ENCODE peak calls at places on chromosomes 11 and 22, in ten cellular contexts. One of them, this sample, is unnamed.
A peak's percentile ranks its signal among the peaks of the same experiment; 100 is the strongest.

GRCh38 chr11:132126973-132127900 is 756.8 kb downstream of the NTM start:
- DNase-seq in activated gamma-delta T cell treated with Interleukin-2 at 50 U/mL for 16 hours: no peak
- DNase-seq in activated effector memory CD4-positive, alpha-beta T cell treated with anti-CD3 and anti-CD28 coated beads, Interleukin-2, amount 50 U/mL, for 16 hours: no peak
- DNase-seq in WERI-Rb-1: peak; percentile 22
- DNase-seq in RWPE1: peak; percentile 49
- DNase-seq in breast epithelium: peak; percentile 37
- DNase-seq in T-helper 1 cell: no peak
- DNase-seq in stimulated activated CD8-positive, alpha-beta memory T cell treated with anti-CD3 and anti-CD28 coated beads, Interleukin-7, amount 100 ng/mL, for 1 hour: no peak
- DNase-seq in epithelial cell of esophagus: peak; percentile 57
- DNase-seq in esophagus muscularis mucosa: no peak
- DNase-seq in this sample: peak; percentile 29

GRCh38 chr11:3104051-3104714 is 47.0 kb upstream of the CARS1 start:
- DNase-seq in WERI-Rb-1: no peak
- DNase-seq in epithelial cell of esophagus: no peak
- DNase-seq in T-helper 1 cell: no peak
- DNase-seq in activated gamma-delta T cell treated with Interleukin-2 at 50 U/mL for 16 hours: no peak
- DNase-seq in esophagus muscularis mucosa: no peak
- DNase-seq in activated effector memory CD4-positive, alpha-beta T cell treated with anti-CD3 and anti-CD28 coated beads, Interleukin-2, amount 50 U/mL, for 16 hours: peak; percentile 52
- DNase-seq in breast epithelium: no peak
- DNase-seq in stimulated activated CD8-positive, alpha-beta memory T cell treated with anti-CD3 and anti-CD28 coated beads, Interleukin-7, amount 100 ng/mL, for 1 hour: no peak
- DNase-seq in RWPE1: no peak
- DNase-seq in this sample: no peak

GRCh38 chr11:10076458-10077141 is 217.4 kb downstream of the SBF2 start:
- DNase-seq in activated effector memory CD4-positive, alpha-beta T cell treated with anti-CD3 and anti-CD28 coated beads, Interleukin-2, amount 50 U/mL, for 16 hours: peak; percentile 73
- DNase-seq in breast epithelium: no peak
- DNase-seq in esophagus muscularis mucosa: no peak
- DNase-seq in epithelial cell of esophagus: peak; percentile 41
- DNase-seq in RWPE1: peak; percentile 5
- DNase-seq in T-helper 1 cell: peak; percentile 30
- DNase-seq in stimulated activated CD8-positive, alpha-beta memory T cell treated with anti-CD3 and anti-CD28 coated beads, Interleukin-7, amount 100 ng/mL, for 1 hour: no peak
- DNase-seq in WERI-Rb-1: peak; percentile 53
- DNase-seq in activated gamma-delta T cell treated with Interleukin-2 at 50 U/mL for 16 hours: no peak
- DNase-seq in this sample: peak; percentile 74

GRCh38 chr11:130145975-130146776 is 13.4 kb upstream of the ST14 start:
- DNase-seq in WERI-Rb-1: no peak
- DNase-seq in breast epithelium: peak; percentile 80
- DNase-seq in T-helper 1 cell: no peak
- DNase-seq in esophagus muscularis mucosa: no peak
- DNase-seq in activated effector memory CD4-positive, alpha-beta T cell treated with anti-CD3 and anti-CD28 coated beads, Interleukin-2, amount 50 U/mL, for 16 hours: no peak
- DNase-seq in stimulated activated CD8-positive, alpha-beta memory T cell treated with anti-CD3 and anti-CD28 coated beads, Interleukin-7, amount 100 ng/mL, for 1 hour: no peak
- DNase-seq in RWPE1: peak; percentile 93
- DNase-seq in epithelial cell of esophagus: peak; percentile 97
- DNase-seq in activated gamma-delta T cell treated with Interleukin-2 at 50 U/mL for 16 hours: no peak
- DNase-seq in this sample: peak; percentile 84

GRCh38 chr11:112790286-112790685 is 170.9 kb upstream of the NCAM1 start:
- DNase-seq in stimulated activated CD8-positive, alpha-beta memory T cell treated with anti-CD3 and anti-CD28 coated beads, Interleukin-7, amount 100 ng/mL, for 1 hour: no peak
- DNase-seq in RWPE1: no peak
- DNase-seq in WERI-Rb-1: no peak
- DNase-seq in T-helper 1 cell: no peak
- DNase-seq in activated effector memory CD4-positive, alpha-beta T cell treated with anti-CD3 and anti-CD28 coated beads, Interleukin-2, amount 50 U/mL, for 16 hours: no peak
- DNase-seq in epithelial cell of esophagus: no peak
- DNase-seq in esophagus muscularis mucosa: no peak
- DNase-seq in activated gamma-delta T cell treated with Interleukin-2 at 50 U/mL for 16 hours: no peak
- DNase-seq in breast epithelium: no peak
- DNase-seq in this sample: no peak

GRCh38 chr22:23384451-23384850 is 195.6 kb downstream of the IGLL1 start:
- DNase-seq in activated gamma-delta T cell treated with Interleukin-2 at 50 U/mL for 16 hours: no peak
- DNase-seq in T-helper 1 cell: no peak
- DNase-seq in breast epithelium: no peak
- DNase-seq in WERI-Rb-1: no peak
- DNase-seq in stimulated activated CD8-positive, alpha-beta memory T cell treated with anti-CD3 and anti-CD28 coated beads, Interleukin-7, amount 100 ng/mL, for 1 hour: no peak
- DNase-seq in esophagus muscularis mucosa: no peak
- DNase-seq in RWPE1: no peak
- DNase-seq in activated effector memory CD4-positive, alpha-beta T cell treated with anti-CD3 and anti-CD28 coated beads, Interleukin-2, amount 50 U/mL, for 16 hours: no peak
- DNase-seq in epithelial cell of esophagus: no peak
- DNase-seq in this sample: no peak

GRCh38 chr11:15645201-15645600 is 530.5 kb downstream of the INSC start:
- DNase-seq in activated gamma-delta T cell treated with Interleukin-2 at 50 U/mL for 16 hours: no peak
- DNase-seq in activated effector memory CD4-positive, alpha-beta T cell treated with anti-CD3 and anti-CD28 coated beads, Interleukin-2, amount 50 U/mL, for 16 hours: no peak
- DNase-seq in T-helper 1 cell: no peak
- DNase-seq in esophagus muscularis mucosa: no peak
- DNase-seq in WERI-Rb-1: no peak
- DNase-seq in breast epithelium: no peak
- DNase-seq in epithelial cell of esophagus: peak; percentile 10
- DNase-seq in stimulated activated CD8-positive, alpha-beta memory T cell treated with anti-CD3 and anti-CD28 coated beads, Interleukin-7, amount 100 ng/mL, for 1 hour: no peak
- DNase-seq in RWPE1: no peak
- DNase-seq in this sample: no peak

GRCh38 chr11:39745401-39745800 is 1714.1 kb downstream of the LRRC4C start:
- DNase-seq in esophagus muscularis mucosa: no peak
- DNase-seq in RWPE1: no peak
- DNase-seq in T-helper 1 cell: no peak
- DNase-seq in activated effector memory CD4-positive, alpha-beta T cell treated with anti-CD3 and anti-CD28 coated beads, Interleukin-2, amount 50 U/mL, for 16 hours: no peak
- DNase-seq in breast epithelium: no peak
- DNase-seq in epithelial cell of esophagus: no peak
- DNase-seq in WERI-Rb-1: no peak
- DNase-seq in stimulated activated CD8-positive, alpha-beta memory T cell treated with anti-CD3 and anti-CD28 coated beads, Interleukin-7, amount 100 ng/mL, for 1 hour: no peak
- DNase-seq in activated gamma-delta T cell treated with Interleukin-2 at 50 U/mL for 16 hours: no peak
- DNase-seq in this sample: no peak

GRCh38 chr22:30575011-30575671 is 676 bp upstream of the GAL3ST1 start:
- DNase-seq in RWPE1: no peak
- DNase-seq in activated gamma-delta T cell treated with Interleukin-2 at 50 U/mL for 16 hours: no peak
- DNase-seq in esophagus muscularis mucosa: no peak
- DNase-seq in WERI-Rb-1: peak; percentile 33
- DNase-seq in breast epithelium: peak; percentile 45
- DNase-seq in stimulated activated CD8-positive, alpha-beta memory T cell treated with anti-CD3 and anti-CD28 coated beads, Interleukin-7, amount 100 ng/mL, for 1 hour: no peak
- DNase-seq in activated effector memory CD4-positive, alpha-beta T cell treated with anti-CD3 and anti-CD28 coated beads, Interleukin-2, amount 50 U/mL, for 16 hours: no peak
- DNase-seq in epithelial cell of esophagus: no peak
- DNase-seq in T-helper 1 cell: no peak
- DNase-seq in this sample: peak; percentile 52

GRCh38 chr11:134418119-134418840 is 6.2 kb upstream of the B3GAT1 start:
- DNase-seq in breast epithelium: no peak
- DNase-seq in RWPE1: no peak
- DNase-seq in esophagus muscularis mucosa: no peak
- DNase-seq in epithelial cell of esophagus: peak; percentile 53
- DNase-seq in activated effector memory CD4-positive, alpha-beta T cell treated with anti-CD3 and anti-CD28 coated beads, Interleukin-2, amount 50 U/mL, for 16 hours: no peak
- DNase-seq in activated gamma-delta T cell treated with Interleukin-2 at 50 U/mL for 16 hours: no peak
- DNase-seq in WERI-Rb-1: no peak
- DNase-seq in T-helper 1 cell: no peak
- DNase-seq in stimulated activated CD8-positive, alpha-beta memory T cell treated with anti-CD3 and anti-CD28 coated beads, Interleukin-7, amount 100 ng/mL, for 1 hour: no peak
- DNase-seq in this sample: peak; percentile 27

GRCh38 chr11:8803973-8804372 is 107.0 kb upstream of the AKIP1 start:
- DNase-seq in stimulated activated CD8-positive, alpha-beta memory T cell treated with anti-CD3 and anti-CD28 coated beads, Interleukin-7, amount 100 ng/mL, for 1 hour: no peak
- DNase-seq in T-helper 1 cell: no peak
- DNase-seq in breast epithelium: no peak
- DNase-seq in WERI-Rb-1: no peak
- DNase-seq in epithelial cell of esophagus: no peak
- DNase-seq in esophagus muscularis mucosa: no peak
- DNase-seq in activated effector memory CD4-positive, alpha-beta T cell treated with anti-CD3 and anti-CD28 coated beads, Interleukin-2, amount 50 U/mL, for 16 hours: no peak
- DNase-seq in activated gamma-delta T cell treated with Interleukin-2 at 50 U/mL for 16 hours: no peak
- DNase-seq in RWPE1: no peak
- DNase-seq in this sample: no peak

GRCh38 chr11:94186342-94187203 is 57.9 kb downstream of the PANX1 start:
- DNase-seq in stimulated activated CD8-positive, alpha-beta memory T cell treated with anti-CD3 and anti-CD28 coated beads, Interleukin-7, amount 100 ng/mL, for 1 hour: no peak
- DNase-seq in activated effector memory CD4-positive, alpha-beta T cell treated with anti-CD3 and anti-CD28 coated beads, Interleukin-2, amount 50 U/mL, for 16 hours: no peak
- DNase-seq in esophagus muscularis mucosa: peak; percentile 62
- DNase-seq in activated gamma-delta T cell treated with Interleukin-2 at 50 U/mL for 16 hours: no peak
- DNase-seq in breast epithelium: no peak
- DNase-seq in RWPE1: no peak
- DNase-seq in epithelial cell of esophagus: no peak
- DNase-seq in T-helper 1 cell: no peak
- DNase-seq in WERI-Rb-1: no peak
- DNase-seq in this sample: no peak

GRCh38 chr22:37659897-37660708 is 1.6 kb downstream of the PDXP start:
- DNase-seq in esophagus muscularis mucosa: no peak
- DNase-seq in stimulated activated CD8-positive, alpha-beta memory T cell treated with anti-CD3 and anti-CD28 coated beads, Interleukin-7, amount 100 ng/mL, for 1 hour: no peak
- DNase-seq in activated effector memory CD4-positive, alpha-beta T cell treated with anti-CD3 and anti-CD28 coated beads, Interleukin-2, amount 50 U/mL, for 16 hours: no peak
- DNase-seq in RWPE1: no peak
- DNase-seq in activated gamma-delta T cell treated with Interleukin-2 at 50 U/mL for 16 hours: no peak
- DNase-seq in T-helper 1 cell: no peak
- DNase-seq in breast epithelium: no peak
- DNase-seq in epithelial cell of esophagus: no peak
- DNase-seq in WERI-Rb-1: no peak
- DNase-seq in this sample: no peak

GRCh38 chr11:64094463-64095223 is 58.9 kb downstream of the FLRT1 start:
- DNase-seq in activated gamma-delta T cell treated with Interleukin-2 at 50 U/mL for 16 hours: no peak
- DNase-seq in esophagus muscularis mucosa: no peak
- DNase-seq in WERI-Rb-1: no peak
- DNase-seq in T-helper 1 cell: no peak
- DNase-seq in activated effector memory CD4-positive, alpha-beta T cell treated with anti-CD3 and anti-CD28 coated beads, Interleukin-2, amount 50 U/mL, for 16 hours: no peak
- DNase-seq in breast epithelium: no peak
- DNase-seq in epithelial cell of esophagus: peak; percentile 88
- DNase-seq in stimulated activated CD8-positive, alpha-beta memory T cell treated with anti-CD3 and anti-CD28 coated beads, Interleukin-7, amount 100 ng/mL, for 1 hour: no peak
- DNase-seq in RWPE1: peak; percentile 96
- DNase-seq in this sample: peak; percentile 61

GRCh38 chr22:49322861-49323622 is 504.6 kb downstream of the BRD1 start:
- DNase-seq in activated gamma-delta T cell treated with Interleukin-2 at 50 U/mL for 16 hours: no peak
- DNase-seq in stimulated activated CD8-positive, alpha-beta memory T cell treated with anti-CD3 and anti-CD28 coated beads, Interleukin-7, amount 100 ng/mL, for 1 hour: no peak
- DNase-seq in RWPE1: no peak
- DNase-seq in epithelial cell of esophagus: no peak
- DNase-seq in esophagus muscularis mucosa: peak; percentile 80
- DNase-seq in breast epithelium: peak; percentile 2
- DNase-seq in activated effector memory CD4-positive, alpha-beta T cell treated with anti-CD3 and anti-CD28 coated beads, Interleukin-2, amount 50 U/mL, for 16 hours: peak; percentile 25
- DNase-seq in T-helper 1 cell: no peak
- DNase-seq in WERI-Rb-1: no peak
- DNase-seq in this sample: no peak

GRCh38 chr22:47395481-47395880 is 633.0 kb downstream of the TBC1D22A start:
- DNase-seq in T-helper 1 cell: no peak
- DNase-seq in stimulated activated CD8-positive, alpha-beta memory T cell treated with anti-CD3 and anti-CD28 coated beads, Interleukin-7, amount 100 ng/mL, for 1 hour: no peak
- DNase-seq in activated gamma-delta T cell treated with Interleukin-2 at 50 U/mL for 16 hours: no peak
- DNase-seq in breast epithelium: no peak
- DNase-seq in esophagus muscularis mucosa: no peak
- DNase-seq in WERI-Rb-1: no peak
- DNase-seq in epithelial cell of esophagus: no peak
- DNase-seq in RWPE1: no peak
- DNase-seq in activated effector memory CD4-positive, alpha-beta T cell treated with anti-CD3 and anti-CD28 coated beads, Interleukin-2, amount 50 U/mL, for 16 hours: peak; percentile 50
- DNase-seq in this sample: no peak

GRCh38 chr22:28023036-28023435 is 104.0 kb upstream of the PITPNB start:
- DNase-seq in T-helper 1 cell: no peak
- DNase-seq in epithelial cell of esophagus: no peak
- DNase-seq in activated gamma-delta T cell treated with Interleukin-2 at 50 U/mL for 16 hours: no peak
- DNase-seq in RWPE1: no peak
- DNase-seq in WERI-Rb-1: peak; percentile 2
- DNase-seq in stimulated activated CD8-positive, alpha-beta memory T cell treated with anti-CD3 and anti-CD28 coated beads, Interleukin-7, amount 100 ng/mL, for 1 hour: no peak
- DNase-seq in esophagus muscularis mucosa: no peak
- DNase-seq in activated effector memory CD4-positive, alpha-beta T cell treated with anti-CD3 and anti-CD28 coated beads, Interleukin-2, amount 50 U/mL, for 16 hours: peak; percentile 34
- DNase-seq in breast epithelium: no peak
- DNase-seq in this sample: no peak

GRCh38 chr22:23622634-23623033 is 9.5 kb downstream of the DRICH1 start:
- DNase-seq in stimulated activated CD8-positive, alpha-beta memory T cell treated with anti-CD3 and anti-CD28 coated beads, Interleukin-7, amount 100 ng/mL, for 1 hour: no peak
- DNase-seq in breast epithelium: no peak
- DNase-seq in T-helper 1 cell: no peak
- DNase-seq in activated effector memory CD4-positive, alpha-beta T cell treated with anti-CD3 and anti-CD28 coated beads, Interleukin-2, amount 50 U/mL, for 16 hours: no peak
- DNase-seq in WERI-Rb-1: no peak
- DNase-seq in epithelial cell of esophagus: peak; percentile 5
- DNase-seq in activated gamma-delta T cell treated with Interleukin-2 at 50 U/mL for 16 hours: no peak
- DNase-seq in RWPE1: no peak
- DNase-seq in esophagus muscularis mucosa: no peak
- DNase-seq in this sample: no peak

GRCh38 chr11:611001-611996 is 4.5 kb downstream of the IRF7 start:
- DNase-seq in activated gamma-delta T cell treated with Interleukin-2 at 50 U/mL for 16 hours: no peak
- DNase-seq in WERI-Rb-1: no peak
- DNase-seq in esophagus muscularis mucosa: no peak
- DNase-seq in T-helper 1 cell: no peak
- DNase-seq in epithelial cell of esophagus: no peak
- DNase-seq in activated effector memory CD4-positive, alpha-beta T cell treated with anti-CD3 and anti-CD28 coated beads, Interleukin-2, amount 50 U/mL, for 16 hours: peak; percentile 62
- DNase-seq in stimulated activated CD8-positive, alpha-beta memory T cell treated with anti-CD3 and anti-CD28 coated beads, Interleukin-7, amount 100 ng/mL, for 1 hour: no peak
- DNase-seq in breast epithelium: no peak
- DNase-seq in RWPE1: no peak
- DNase-seq in this sample: no peak

GRCh38 chr22:19068784-19069271 is 53.4 kb downstream of the DGCR2 start:
- DNase-seq in epithelial cell of esophagus: no peak
- DNase-seq in breast epithelium: no peak
- DNase-seq in WERI-Rb-1: no peak
- DNase-seq in esophagus muscularis mucosa: no peak
- DNase-seq in activated effector memory CD4-positive, alpha-beta T cell treated with anti-CD3 and anti-CD28 coated beads, Interleukin-2, amount 50 U/mL, for 16 hours: no peak
- DNase-seq in stimulated activated CD8-positive, alpha-beta memory T cell treated with anti-CD3 and anti-CD28 coated beads, Interleukin-7, amount 100 ng/mL, for 1 hour: no peak
- DNase-seq in T-helper 1 cell: no peak
- DNase-seq in activated gamma-delta T cell treated with Interleukin-2 at 50 U/mL for 16 hours: no peak
- DNase-seq in RWPE1: no peak
- DNase-seq in this sample: no peak

GRCh38 chr22:41092847-41093371 is 517 bp downstream of the EP300 start:
- DNase-seq in WERI-Rb-1: no peak
- DNase-seq in breast epithelium: no peak
- DNase-seq in T-helper 1 cell: peak; percentile 44
- DNase-seq in stimulated activated CD8-positive, alpha-beta memory T cell treated with anti-CD3 and anti-CD28 coated beads, Interleukin-7, amount 100 ng/mL, for 1 hour: no peak
- DNase-seq in activated gamma-delta T cell treated with Interleukin-2 at 50 U/mL for 16 hours: peak; percentile 10
- DNase-seq in RWPE1: peak; percentile 15
- DNase-seq in epithelial cell of esophagus: peak; percentile 37
- DNase-seq in activated effector memory CD4-positive, alpha-beta T cell treated with anti-CD3 and anti-CD28 coated beads, Interleukin-2, amount 50 U/mL, for 16 hours: peak; percentile 73
- DNase-seq in esophagus muscularis mucosa: no peak
- DNase-seq in this sample: peak; percentile 22

GRCh38 chr22:27873476-27873875 is 45.6 kb downstream of the PITPNB start:
- DNase-seq in esophagus muscularis mucosa: no peak
- DNase-seq in WERI-Rb-1: no peak
- DNase-seq in T-helper 1 cell: no peak
- DNase-seq in breast epithelium: no peak
- DNase-seq in activated gamma-delta T cell treated with Interleukin-2 at 50 U/mL for 16 hours: no peak
- DNase-seq in activated effector memory CD4-positive, alpha-beta T cell treated with anti-CD3 and anti-CD28 coated beads, Interleukin-2, amount 50 U/mL, for 16 hours: no peak
- DNase-seq in RWPE1: no peak
- DNase-seq in epithelial cell of esophagus: no peak
- DNase-seq in stimulated activated CD8-positive, alpha-beta memory T cell treated with anti-CD3 and anti-CD28 coated beads, Interleukin-7, amount 100 ng/mL, for 1 hour: no peak
- DNase-seq in this sample: no peak

GRCh38 chr11:17388609-17389204 is at the start of gene KCNJ11:
- DNase-seq in epithelial cell of esophagus: no peak
- DNase-seq in RWPE1: no peak
- DNase-seq in activated effector memory CD4-positive, alpha-beta T cell treated with anti-CD3 and anti-CD28 coated beads, Interleukin-2, amount 50 U/mL, for 16 hours: no peak
- DNase-seq in stimulated activated CD8-positive, alpha-beta memory T cell treated with anti-CD3 and anti-CD28 coated beads, Interleukin-7, amount 100 ng/mL, for 1 hour: no peak
- DNase-seq in T-helper 1 cell: no peak
- DNase-seq in esophagus muscularis mucosa: no peak
- DNase-seq in breast epithelium: no peak
- DNase-seq in activated gamma-delta T cell treated with Interleukin-2 at 50 U/mL for 16 hours: peak; percentile 12
- DNase-seq in WERI-Rb-1: peak; percentile 52
- DNase-seq in this sample: no peak

GRCh38 chr11:101860694-101861371 is 54.0 kb upstream of the CEP126 start:
- DNase-seq in RWPE1: peak; percentile 71
- DNase-seq in activated effector memory CD4-positive, alpha-beta T cell treated with anti-CD3 and anti-CD28 coated beads, Interleukin-2, amount 50 U/mL, for 16 hours: no peak
- DNase-seq in activated gamma-delta T cell treated with Interleukin-2 at 50 U/mL for 16 hours: peak; percentile 3
- DNase-seq in esophagus muscularis mucosa: no peak
- DNase-seq in T-helper 1 cell: peak; percentile 4
- DNase-seq in WERI-Rb-1: peak; percentile 32
- DNase-seq in epithelial cell of esophagus: peak; percentile 68
- DNase-seq in stimulated activated CD8-positive, alpha-beta memory T cell treated with anti-CD3 and anti-CD28 coated beads, Interleukin-7, amount 100 ng/mL, for 1 hour: no peak
- DNase-seq in breast epithelium: peak; percentile 23
- DNase-seq in this sample: peak; percentile 73

GRCh38 chr11:69630009-69630870 is 10.7 kb upstream of the CCND1 start:
- DNase-seq in activated effector memory CD4-positive, alpha-beta T cell treated with anti-CD3 and anti-CD28 coated beads, Interleukin-2, amount 50 U/mL, for 16 hours: no peak
- DNase-seq in activated gamma-delta T cell treated with Interleukin-2 at 50 U/mL for 16 hours: no peak
- DNase-seq in stimulated activated CD8-positive, alpha-beta memory T cell treated with anti-CD3 and anti-CD28 coated beads, Interleukin-7, amount 100 ng/mL, for 1 hour: no peak
- DNase-seq in breast epithelium: no peak
- DNase-seq in WERI-Rb-1: no peak
- DNase-seq in RWPE1: no peak
- DNase-seq in esophagus muscularis mucosa: no peak
- DNase-seq in T-helper 1 cell: no peak
- DNase-seq in epithelial cell of esophagus: no peak
- DNase-seq in this sample: no peak

GRCh38 chr11:112922606-112923005 is 38.6 kb upstream of the NCAM1 start:
- DNase-seq in breast epithelium: no peak
- DNase-seq in activated gamma-delta T cell treated with Interleukin-2 at 50 U/mL for 16 hours: no peak
- DNase-seq in esophagus muscularis mucosa: no peak
- DNase-seq in epithelial cell of esophagus: no peak
- DNase-seq in stimulated activated CD8-positive, alpha-beta memory T cell treated with anti-CD3 and anti-CD28 coated beads, Interleukin-7, amount 100 ng/mL, for 1 hour: no peak
- DNase-seq in WERI-Rb-1: no peak
- DNase-seq in RWPE1: no peak
- DNase-seq in activated effector memory CD4-positive, alpha-beta T cell treated with anti-CD3 and anti-CD28 coated beads, Interleukin-2, amount 50 U/mL, for 16 hours: no peak
- DNase-seq in T-helper 1 cell: no peak
- DNase-seq in this sample: peak; percentile 5

GRCh38 chr11:60251485-60252207 is 8.7 kb upstream of the MS4A4E start:
- DNase-seq in stimulated activated CD8-positive, alpha-beta memory T cell treated with anti-CD3 and anti-CD28 coated beads, Interleukin-7, amount 100 ng/mL, for 1 hour: no peak
- DNase-seq in breast epithelium: no peak
- DNase-seq in activated effector memory CD4-positive, alpha-beta T cell treated with anti-CD3 and anti-CD28 coated beads, Interleukin-2, amount 50 U/mL, for 16 hours: no peak
- DNase-seq in WERI-Rb-1: no peak
- DNase-seq in activated gamma-delta T cell treated with Interleukin-2 at 50 U/mL for 16 hours: no peak
- DNase-seq in esophagus muscularis mucosa: no peak
- DNase-seq in epithelial cell of esophagus: peak; percentile 44
- DNase-seq in RWPE1: no peak
- DNase-seq in T-helper 1 cell: no peak
- DNase-seq in this sample: peak; percentile 63

GRCh38 chr11:122180435-122180834 is 64.4 kb upstream of the BLID start:
- DNase-seq in stimulated activated CD8-positive, alpha-beta memory T cell treated with anti-CD3 and anti-CD28 coated beads, Interleukin-7, amount 100 ng/mL, for 1 hour: no peak
- DNase-seq in breast epithelium: no peak
- DNase-seq in WERI-Rb-1: no peak
- DNase-seq in esophagus muscularis mucosa: no peak
- DNase-seq in RWPE1: peak; percentile 78
- DNase-seq in epithelial cell of esophagus: peak; percentile 78
- DNase-seq in T-helper 1 cell: no peak
- DNase-seq in activated effector memory CD4-positive, alpha-beta T cell treated with anti-CD3 and anti-CD28 coated beads, Interleukin-2, amount 50 U/mL, for 16 hours: no peak
- DNase-seq in activated gamma-delta T cell treated with Interleukin-2 at 50 U/mL for 16 hours: no peak
- DNase-seq in this sample: peak; percentile 11